ENCODE peak calls at places on chromosome 3, in five cellular contexts. One of them, this sample, is unnamed.

GRCh38 chr3:133573054-133573628 is 345 bp upstream of the CDV3 start:
- DNase-seq in tibial artery: peak
- DNase-seq in A549: peak
- DNase-seq in GM06990: peak
- DNase-seq in AG10803: peak
- DNase-seq in this sample: peak

GRCh38 chr3:65026151-65026550 is 338.4 kb upstream of the ADAMTS9 start:
- DNase-seq in tibial artery: no peak
- DNase-seq in A549: no peak
- DNase-seq in GM06990: no peak
- DNase-seq in AG10803: no peak
- DNase-seq in this sample: no peak

GRCh38 chr3:196513697-196514349 is 1.3 kb downstream of the SMCO1 start:
- DNase-seq in tibial artery: no peak
- DNase-seq in A549: no peak
- DNase-seq in GM06990: no peak
- DNase-seq in AG10803: peak
- DNase-seq in this sample: no peak

GRCh38 chr3:139517321-139517720 is 22.2 kb downstream of the RBP1 start:
- DNase-seq in tibial artery: no peak
- DNase-seq in A549: no peak
- DNase-seq in GM06990: no peak
- DNase-seq in AG10803: no peak
- DNase-seq in this sample: no peak

GRCh38 chr3:24529210-24529609 is 34.6 kb upstream of the THRB start:
- DNase-seq in tibial artery: no peak
- DNase-seq in A549: no peak
- DNase-seq in GM06990: no peak
- DNase-seq in AG10803: no peak
- DNase-seq in this sample: no peak

GRCh38 chr3:123741058-123741511 is 143.0 kb downstream of the MYLK start:
- DNase-seq in tibial artery: no peak
- DNase-seq in A549: no peak
- DNase-seq in GM06990: no peak
- DNase-seq in AG10803: peak
- DNase-seq in this sample: no peak

GRCh38 chr3:24688446-24689148 is 193.9 kb upstream of the THRB start:
- DNase-seq in tibial artery: no peak
- DNase-seq in A549: no peak
- DNase-seq in GM06990: no peak
- DNase-seq in AG10803: peak
- DNase-seq in this sample: peak

GRCh38 chr3:33636125-33636855 is 81.8 kb downstream of the CLASP2 start:
- DNase-seq in tibial artery: no peak
- DNase-seq in A549: peak
- DNase-seq in GM06990: no peak
- DNase-seq in AG10803: peak
- DNase-seq in this sample: peak

GRCh38 chr3:78029775-78030174 is 989.9 kb downstream of the ROBO2 start:
- DNase-seq in tibial artery: no peak
- DNase-seq in A549: no peak
- DNase-seq in GM06990: no peak
- DNase-seq in AG10803: no peak
- DNase-seq in this sample: no peak

GRCh38 chr3:58924581-58924980 is 125.2 kb downstream of the CFAP20DC start:
- DNase-seq in tibial artery: no peak
- DNase-seq in A549: no peak
- DNase-seq in GM06990: no peak
- DNase-seq in AG10803: peak
- DNase-seq in this sample: peak

GRCh38 chr3:142318331-142318730 is 92.9 kb upstream of the GK5 start:
- DNase-seq in tibial artery: no peak
- DNase-seq in A549: no peak
- DNase-seq in GM06990: no peak
- DNase-seq in AG10803: peak
- DNase-seq in this sample: peak

GRCh38 chr3:159762981-159763465 is 225.6 kb upstream of the IL12A start:
- DNase-seq in tibial artery: peak
- DNase-seq in A549: peak
- DNase-seq in GM06990: peak
- DNase-seq in AG10803: peak
- DNase-seq in this sample: peak

GRCh38 chr3:151979914-151980313 is 106.5 kb downstream of the SUCNR1 start:
- DNase-seq in tibial artery: no peak
- DNase-seq in A549: no peak
- DNase-seq in GM06990: no peak
- DNase-seq in AG10803: peak
- DNase-seq in this sample: no peak

GRCh38 chr3:196073188-196073838 is 8.6 kb downstream of the TFRC start:
- DNase-seq in tibial artery: peak
- DNase-seq in A549: peak
- DNase-seq in GM06990: peak
- DNase-seq in AG10803: peak
- DNase-seq in this sample: peak

GRCh38 chr3:179093807-179094206 is 22.2 kb upstream of the ZMAT3 start:
- DNase-seq in tibial artery: no peak
- DNase-seq in A549: no peak
- DNase-seq in GM06990: no peak
- DNase-seq in AG10803: no peak
- DNase-seq in this sample: peak

GRCh38 chr3:127525373-127525772 is 65.2 kb downstream of the TPRA1 start:
- DNase-seq in tibial artery: no peak
- DNase-seq in A549: peak
- DNase-seq in GM06990: no peak
- DNase-seq in AG10803: peak
- DNase-seq in this sample: peak

GRCh38 chr3:157112536-157112935 is 47.4 kb downstream of the CCNL1 start:
- DNase-seq in tibial artery: no peak
- DNase-seq in A549: no peak
- DNase-seq in GM06990: no peak
- DNase-seq in AG10803: no peak
- DNase-seq in this sample: no peak

GRCh38 chr3:23655749-23656148 is 150.0 kb upstream of the UBE2E1 start:
- DNase-seq in tibial artery: no peak
- DNase-seq in A549: no peak
- DNase-seq in GM06990: no peak
- DNase-seq in AG10803: no peak
- DNase-seq in this sample: no peak

GRCh38 chr3:151906751-151907150 is 33.3 kb downstream of the SUCNR1 start:
- DNase-seq in tibial artery: no peak
- DNase-seq in A549: no peak
- DNase-seq in GM06990: no peak
- DNase-seq in AG10803: no peak
- DNase-seq in this sample: no peak

GRCh38 chr3:9168230-9168629 is 81.2 kb downstream of the SRGAP3 start:
- DNase-seq in tibial artery: no peak
- DNase-seq in A549: no peak
- DNase-seq in GM06990: peak
- DNase-seq in AG10803: no peak
- DNase-seq in this sample: no peak

GRCh38 chr3:136075816-136076215 is 110.3 kb downstream of the PPP2R3A start:
- DNase-seq in tibial artery: no peak
- DNase-seq in A549: no peak
- DNase-seq in GM06990: no peak
- DNase-seq in AG10803: peak
- DNase-seq in this sample: peak

GRCh38 chr3:12984023-12984823 is 89.0 kb downstream of the IQSEC1 start:
- DNase-seq in tibial artery: peak
- DNase-seq in A549: peak
- DNase-seq in GM06990: no peak
- DNase-seq in AG10803: peak
- DNase-seq in this sample: peak

GRCh38 chr3:87625911-87626310 is 349.5 kb upstream of the POU1F1 start:
- DNase-seq in tibial artery: no peak
- DNase-seq in A549: no peak
- DNase-seq in GM06990: no peak
- DNase-seq in AG10803: no peak
- DNase-seq in this sample: peak

GRCh38 chr3:167728176-167728575 is 6.5 kb downstream of the PDCD10 start:
- DNase-seq in tibial artery: no peak
- DNase-seq in A549: peak
- DNase-seq in GM06990: no peak
- DNase-seq in AG10803: peak
- DNase-seq in this sample: peak

GRCh38 chr3:144831955-144832716 is 860.5 kb downstream of the DIPK2A start:
- DNase-seq in tibial artery: no peak
- DNase-seq in A549: no peak
- DNase-seq in GM06990: no peak
- DNase-seq in AG10803: no peak
- DNase-seq in this sample: no peak

GRCh38 chr3:12343091-12343494 is 54.2 kb downstream of the PPARG start:
- DNase-seq in tibial artery: no peak
- DNase-seq in A549: no peak
- DNase-seq in GM06990: no peak
- DNase-seq in AG10803: no peak
- DNase-seq in this sample: peak

GRCh38 chr3:52495096-52495495 is at the start of gene STAB1:
- DNase-seq in tibial artery: peak
- DNase-seq in A549: no peak
- DNase-seq in GM06990: no peak
- DNase-seq in AG10803: no peak
- DNase-seq in this sample: no peak
- H3K4me3 ChIP-seq in tibial artery: peak
- H3K4me3 ChIP-seq in A549: no peak
- H3K4me3 ChIP-seq in GM06990: no peak
- H3K4me3 ChIP-seq in AG10803: no peak
- H3K4me3 ChIP-seq in this sample: no peak

GRCh38 chr3:89049119-89049518 is 58.3 kb upstream of the EPHA3 start:
- DNase-seq in tibial artery: no peak
- DNase-seq in A549: no peak
- DNase-seq in GM06990: no peak
- DNase-seq in AG10803: no peak
- DNase-seq in this sample: no peak
- TF ChIP-seq CTCF in tibial artery: no peak
- TF ChIP-seq CTCF in A549: no peak
- TF ChIP-seq CTCF in GM06990: no peak
- TF ChIP-seq CTCF in AG10803: peak
- TF ChIP-seq CTCF in this sample: peak

DNA sequence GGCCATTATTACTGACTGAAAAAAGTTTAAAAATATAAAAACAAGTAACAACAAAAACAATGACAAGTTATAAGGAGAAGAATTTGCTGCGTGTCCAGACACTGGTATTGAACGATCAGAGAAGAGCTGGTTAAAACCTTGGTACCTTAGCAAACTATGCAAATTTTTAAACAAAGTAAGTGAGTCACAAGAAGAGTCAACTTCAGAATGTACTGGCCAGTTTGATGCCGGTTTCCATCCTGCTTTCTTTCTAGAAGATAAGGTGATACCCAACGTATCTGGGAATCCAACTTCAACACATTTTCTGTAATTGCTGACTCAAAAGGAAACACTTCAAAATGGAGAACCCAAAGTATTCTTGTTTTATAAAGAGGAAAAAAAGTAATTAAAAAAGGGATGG is 49.8 kb downstream of the RUBCN start:
- DNase-seq in tibial artery: no peak
- DNase-seq in A549: no peak
- DNase-seq in GM06990: no peak
- DNase-seq in AG10803: no peak
- DNase-seq in this sample: no peak
- H3K4me3 ChIP-seq in tibial artery: no peak
- H3K4me3 ChIP-seq in A549: no peak
- H3K4me3 ChIP-seq in GM06990: no peak
- H3K4me3 ChIP-seq in AG10803: no peak
- H3K4me3 ChIP-seq in this sample: no peak

DNA sequence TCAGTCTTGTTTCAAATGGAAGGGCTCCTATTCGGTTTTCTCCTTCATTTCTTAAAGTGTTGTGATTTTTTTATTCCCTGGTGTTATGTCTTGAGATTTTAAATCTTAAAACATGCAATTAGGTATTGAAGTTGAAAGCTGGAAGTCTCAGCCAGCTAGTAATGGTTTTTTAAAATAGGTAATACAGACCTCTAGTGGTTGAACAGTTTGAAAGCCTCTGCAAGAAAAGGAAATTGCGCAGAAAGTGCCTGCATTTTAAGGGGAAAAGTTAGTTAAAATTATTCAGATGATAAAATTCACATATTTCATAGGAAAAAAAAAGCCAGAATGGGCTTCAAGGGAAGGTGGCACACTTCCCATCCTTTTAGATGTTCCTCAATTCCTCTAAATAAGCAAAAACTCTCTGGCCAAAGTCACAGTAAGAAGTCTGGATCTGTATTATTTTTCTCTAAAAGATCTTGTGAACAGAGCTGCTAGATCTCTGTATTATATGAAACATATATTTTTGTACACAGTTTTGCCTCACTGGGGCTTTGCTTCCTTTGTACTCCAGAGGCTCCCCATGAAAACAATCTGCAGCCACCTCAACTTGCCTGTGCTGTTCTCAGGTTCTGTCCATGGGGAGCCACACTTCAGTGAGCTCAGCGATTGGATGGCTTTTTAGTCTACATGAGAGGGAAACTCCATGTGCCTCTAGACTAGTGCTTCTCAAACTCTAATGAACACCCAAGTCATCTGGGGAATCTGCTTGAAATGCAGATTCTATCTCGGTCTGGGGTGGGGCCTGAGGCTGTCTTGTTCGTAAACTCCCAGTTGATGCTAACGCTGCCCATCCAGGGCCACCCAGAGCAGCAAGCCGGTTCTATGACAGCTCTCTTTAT is 21.5 kb downstream of the AGTR1 start:
- DNase-seq in tibial artery: no peak
- DNase-seq in A549: no peak
- DNase-seq in GM06990: no peak
- DNase-seq in AG10803: peak
- DNase-seq in this sample: peak
- TF ChIP-seq CTCF in tibial artery: peak
- TF ChIP-seq CTCF in A549: peak
- TF ChIP-seq CTCF in GM06990: no peak
- TF ChIP-seq CTCF in AG10803: peak
- TF ChIP-seq CTCF in this sample: peak

GRCh38 chr3:150373234-150373633 is 34.9 kb upstream of the TSC22D2 start:
- DNase-seq in tibial artery: no peak
- DNase-seq in A549: no peak
- DNase-seq in GM06990: no peak
- DNase-seq in AG10803: no peak
- DNase-seq in this sample: no peak
- H3K4me3 ChIP-seq in tibial artery: no peak
- H3K4me3 ChIP-seq in A549: no peak
- H3K4me3 ChIP-seq in GM06990: peak
- H3K4me3 ChIP-seq in AG10803: no peak
- H3K4me3 ChIP-seq in this sample: no peak

GRCh38 chr3:70722018-70722417 is 409.6 kb upstream of the MDFIC2 start:
- DNase-seq in tibial artery: no peak
- DNase-seq in A549: no peak
- DNase-seq in GM06990: no peak
- DNase-seq in AG10803: no peak
- DNase-seq in this sample: no peak

GRCh38 chr3:70712449-70713082 is 400.1 kb upstream of the MDFIC2 start:
- DNase-seq in tibial artery: no peak
- DNase-seq in A549: no peak
- DNase-seq in GM06990: no peak
- DNase-seq in AG10803: no peak
- DNase-seq in this sample: no peak

DNA sequence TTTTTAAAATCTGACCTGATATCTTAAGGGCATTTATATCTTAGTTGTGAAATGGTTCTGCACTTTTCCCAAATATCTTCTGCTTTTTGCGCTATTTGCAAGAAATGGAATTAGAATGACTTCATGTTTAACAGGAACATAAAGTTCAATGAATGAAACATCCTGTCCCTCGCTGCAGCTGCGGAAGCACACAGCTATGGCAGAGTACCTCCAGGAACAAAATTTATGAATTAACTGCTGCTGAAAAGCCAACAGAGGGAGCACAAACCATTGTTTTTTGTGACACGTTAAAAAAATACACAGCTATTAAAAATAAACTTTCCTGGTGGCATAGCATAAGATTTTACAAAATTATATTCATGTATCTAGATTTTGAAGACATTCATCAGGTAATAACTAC is 404.4 kb upstream of the MDFIC2 start:
- DNase-seq in tibial artery: peak
- DNase-seq in A549: no peak
- DNase-seq in GM06990: no peak
- DNase-seq in AG10803: peak
- DNase-seq in this sample: peak
- TF ChIP-seq CTCF in tibial artery: peak
- TF ChIP-seq CTCF in A549: peak
- TF ChIP-seq CTCF in GM06990: no peak
- TF ChIP-seq CTCF in AG10803: peak
- TF ChIP-seq CTCF in this sample: peak